ENCODE peak calls at places on chromosomes 16 and 17, in nine cellular contexts. I, G, S, E, Q, B, Z, U and K are unnamed samples.

GRCh38 chr17:78735832-78736525 is 46.1 kb downstream of the CYTH1 start:
- DNase-seq in B (peak), Z (no peak), E (peak), G (no peak), S (no peak), U (peak), I (peak), Q (no peak), K (peak)

GRCh38 chr16:69880640-69881133 is 70.4 kb upstream of the CLEC18A start:
- DNase-seq in S (no peak), I (peak), G (peak), E (no peak), Z (no peak), Q (no peak), B (peak), U (no peak), K (peak)

GRCh38 chr17:17001874-17002520 is 30.1 kb upstream of the TNFRSF13B start:
- DNase-seq in G (peak), Z (peak), Q (peak), U (peak), B (peak), E (peak), I (peak), S (no peak), K (peak)

GRCh38 chr16:48081656-48082055 is 74.1 kb downstream of the ABCC12 start:
- DNase-seq in Z (no peak), Q (no peak), S (peak), I (peak), G (peak), U (no peak), B (peak), E (peak), K (peak)

GRCh38 chr16:27242868-27243590 is 25.5 kb downstream of the NSMCE1 start:
- DNase-seq in G (peak), B (no peak), Z (no peak), S (peak), I (peak), U (no peak), Q (no peak), E (peak), K (peak)

GRCh38 chr16:3968556-3968955 is 88.0 kb upstream of the CREBBP start:
- DNase-seq in Q (no peak), B (no peak), Z (no peak), U (no peak), S (no peak), E (no peak), I (peak), G (no peak), K (peak)

GRCh38 chr16:75733305-75734141 is 7.2 kb upstream of the CPHXL start:
- DNase-seq in Q (peak), I (peak), S (no peak), B (no peak), Z (no peak), U (peak), G (peak), E (no peak), K (peak)

GRCh38 chr17:65297384-65297783 is 160.2 kb downstream of the RGS9 start:
- DNase-seq in Q (no peak), B (peak), G (no peak), U (no peak), Z (no peak), I (peak), E (no peak), S (no peak), K (peak)

GRCh38 chr17:32102697-32103096 is 39.6 kb upstream of the RHOT1 start:
- DNase-seq in S (no peak), I (peak), B (no peak), G (peak), E (no peak), Q (no peak), Z (no peak), U (no peak), K (peak)

GRCh38 chr17:50129946-50130777 is at the start of gene SAMD14:
- DNase-seq in U (peak), I (no peak), B (no peak), S (no peak), Q (peak), G (peak), Z (no peak), E (no peak), K (no peak)

GRCh38 chr16:77767211-77767610 is 21.2 kb upstream of the VAT1L start:
- DNase-seq in E (no peak), G (no peak), I (peak), Z (no peak), B (no peak), U (no peak), S (no peak), Q (no peak), K (no peak)

GRCh38 chr17:46818929-46819859 is 702 bp upstream of the WNT3 start:
- DNase-seq in S (no peak), I (no peak), Q (no peak), U (no peak), G (no peak), B (no peak), Z (no peak), E (no peak), K (no peak)

GRCh38 chr16:86078121-86078600 is 179.2 kb downstream of the IRF8 start:
- DNase-seq in I (no peak), Z (no peak), B (no peak), Q (no peak), U (no peak), E (no peak), S (no peak), G (no peak), K (no peak)

GRCh38 chr16:50272687-50273381 is 6.5 kb downstream of the ADCY7 start:
- DNase-seq in Q (no peak), E (no peak), I (no peak), G (no peak), U (no peak), Z (no peak), S (no peak), B (no peak), K (no peak)

GRCh38 chr17:44187131-44187899 is 543 bp downstream of the TMUB2 start:
- DNase-seq in S (no peak), Z (no peak), I (peak), U (no peak), B (peak), E (no peak), Q (no peak), G (peak), K (peak)

DNA sequence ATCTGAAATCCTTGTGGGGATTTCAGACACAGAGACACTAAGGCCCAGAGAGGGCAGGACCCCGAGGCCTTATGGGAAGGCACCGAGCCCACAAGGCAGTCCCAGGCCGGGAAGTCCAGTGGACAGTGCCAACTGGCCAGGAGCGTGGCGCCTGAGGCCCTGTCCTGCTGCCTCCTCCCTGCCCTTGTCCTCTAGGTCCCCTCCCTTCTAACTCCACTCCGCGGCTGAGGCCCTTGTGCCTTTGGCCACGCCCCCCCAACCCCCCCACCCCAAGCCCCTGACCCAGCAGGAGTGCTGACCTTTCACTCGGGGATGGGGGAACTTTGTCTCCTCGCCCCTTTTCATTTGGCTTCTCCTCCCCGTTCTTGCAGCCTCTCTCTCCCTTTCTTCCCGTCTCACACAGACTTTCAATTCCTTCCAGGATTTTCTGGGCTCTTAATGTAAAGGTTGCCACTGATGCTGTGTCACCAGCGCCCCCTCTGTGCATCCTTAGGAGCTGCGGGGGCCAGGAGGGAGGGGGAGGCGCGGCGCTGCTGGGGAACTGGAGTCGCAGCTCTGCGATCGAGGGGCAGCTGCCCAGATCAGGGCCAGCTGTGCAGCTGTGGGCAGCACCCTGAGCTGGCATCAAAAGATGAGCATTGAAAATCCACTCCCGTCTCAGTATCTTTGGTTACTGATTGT is 29.1 kb downstream of the CRHR1 start:
- DNase-seq in Z (no peak), S (no peak), B (peak), I (no peak), U (no peak), G (no peak), E (no peak), Q (peak), K (no peak)
- TF ChIP-seq CTCF in Z (no peak), S (no peak), B (no peak), I (peak), U (peak), G (peak), E (no peak), Q (peak), K (peak)

GRCh38 chr16:1154887-1155331 is 2.0 kb downstream of the CACNA1H start:
- DNase-seq in E (peak), Q (no peak), I (no peak), U (no peak), G (peak), Z (no peak), S (no peak), B (no peak), K (peak)

GRCh38 chr16:1155353-1156110 is 2.6 kb downstream of the CACNA1H start:
- DNase-seq in G (no peak), Q (no peak), Z (no peak), E (peak), S (no peak), I (no peak), B (no peak), U (no peak), K (no peak)

GRCh38 chr16:1153480-1154160 is 714 bp downstream of the CACNA1H start:
- DNase-seq in Z (no peak), G (no peak), U (peak), Q (no peak), S (no peak), B (no peak), I (no peak), E (no peak), K (no peak)

GRCh38 chr16:1152651-1153259 is at the start of gene CACNA1H:
- DNase-seq in E (no peak), U (peak), I (no peak), B (no peak), S (no peak), Z (no peak), Q (peak), G (no peak), K (no peak)

DNA sequence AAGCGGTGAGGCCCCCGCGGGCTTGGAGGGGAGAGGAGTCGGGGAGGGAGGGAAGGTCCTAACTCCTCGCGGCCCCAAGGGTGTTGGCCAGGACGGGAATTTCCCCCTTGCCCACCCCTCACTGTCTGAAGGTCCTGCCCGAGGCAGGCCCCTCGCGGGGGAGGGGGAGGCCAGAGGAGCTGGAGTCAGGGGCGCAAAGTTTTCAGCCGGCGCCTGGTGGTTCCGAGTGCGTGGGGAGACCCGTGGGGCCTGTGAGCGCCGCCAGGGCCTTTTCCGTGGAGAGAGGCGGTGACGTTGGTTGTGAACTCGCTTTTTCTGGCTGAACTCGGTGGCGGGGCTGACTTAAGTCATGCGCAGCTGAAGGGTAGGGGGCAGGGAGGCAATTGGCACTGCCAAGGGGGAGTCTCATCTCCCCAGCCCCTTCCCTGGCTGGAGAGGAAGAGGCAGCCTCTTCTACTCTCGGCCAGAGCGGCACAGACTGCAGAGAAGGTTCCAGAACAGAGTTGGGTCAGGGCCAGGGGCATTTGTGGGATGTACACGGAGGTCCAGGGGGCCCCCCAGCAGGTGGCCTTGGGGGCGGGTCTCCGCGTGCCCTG is 1.5 kb downstream of the CACNA1H start:
- DNase-seq in E (peak), B (no peak), Q (no peak), Z (no peak), G (no peak), S (no peak), I (no peak), U (peak), K (no peak)
- H3K4me3 ChIP-seq in E (peak), B (no peak), Q (peak), Z (peak), G (no peak), S (peak), I (no peak), U (no peak), K (no peak)

DNA sequence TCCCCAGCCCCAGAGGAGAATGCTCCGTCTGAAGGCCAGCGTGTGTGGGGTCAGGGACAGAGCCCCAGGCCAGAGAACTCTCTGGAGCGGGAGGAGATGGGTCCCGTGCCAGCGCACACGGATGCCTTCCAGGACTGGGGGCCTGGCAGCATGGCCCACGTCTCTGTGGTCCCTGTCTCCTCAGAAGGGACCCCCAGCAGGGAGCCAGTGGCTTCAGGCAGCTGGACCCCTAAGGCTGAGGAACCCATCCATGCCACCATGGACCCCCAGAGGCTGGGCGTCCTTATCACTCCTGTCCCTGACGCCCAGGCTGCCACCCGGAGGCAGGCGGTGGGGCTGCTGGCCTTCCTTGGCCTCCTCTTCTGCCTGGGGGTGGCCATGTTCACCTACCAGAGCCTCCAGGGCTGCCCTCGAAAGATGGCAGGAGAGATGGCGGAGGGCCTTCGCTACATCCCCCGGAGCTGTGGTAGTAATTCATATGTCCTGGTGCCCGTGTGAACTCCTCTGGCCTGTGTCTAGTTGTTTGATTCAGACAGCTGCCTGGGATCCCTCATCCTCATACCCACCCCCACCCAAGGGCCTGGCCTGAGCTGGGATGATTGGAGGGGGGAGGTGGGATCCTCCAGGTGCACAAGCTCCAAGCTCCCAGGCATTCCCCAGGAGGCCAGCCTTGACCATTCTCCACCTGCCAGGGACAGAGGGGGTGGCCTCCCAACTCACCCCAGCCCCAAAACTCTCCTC is 10.4 kb downstream of the CX3CL1 start:
- DNase-seq in S (no peak), Q (no peak), I (no peak), E (no peak), U (no peak), G (no peak), Z (no peak), B (no peak), K (no peak)
- TF ChIP-seq CTCF in S (peak), Q (no peak), I (no peak), E (no peak), U (no peak), G (no peak), Z (no peak), B (no peak), K (peak)

DNA sequence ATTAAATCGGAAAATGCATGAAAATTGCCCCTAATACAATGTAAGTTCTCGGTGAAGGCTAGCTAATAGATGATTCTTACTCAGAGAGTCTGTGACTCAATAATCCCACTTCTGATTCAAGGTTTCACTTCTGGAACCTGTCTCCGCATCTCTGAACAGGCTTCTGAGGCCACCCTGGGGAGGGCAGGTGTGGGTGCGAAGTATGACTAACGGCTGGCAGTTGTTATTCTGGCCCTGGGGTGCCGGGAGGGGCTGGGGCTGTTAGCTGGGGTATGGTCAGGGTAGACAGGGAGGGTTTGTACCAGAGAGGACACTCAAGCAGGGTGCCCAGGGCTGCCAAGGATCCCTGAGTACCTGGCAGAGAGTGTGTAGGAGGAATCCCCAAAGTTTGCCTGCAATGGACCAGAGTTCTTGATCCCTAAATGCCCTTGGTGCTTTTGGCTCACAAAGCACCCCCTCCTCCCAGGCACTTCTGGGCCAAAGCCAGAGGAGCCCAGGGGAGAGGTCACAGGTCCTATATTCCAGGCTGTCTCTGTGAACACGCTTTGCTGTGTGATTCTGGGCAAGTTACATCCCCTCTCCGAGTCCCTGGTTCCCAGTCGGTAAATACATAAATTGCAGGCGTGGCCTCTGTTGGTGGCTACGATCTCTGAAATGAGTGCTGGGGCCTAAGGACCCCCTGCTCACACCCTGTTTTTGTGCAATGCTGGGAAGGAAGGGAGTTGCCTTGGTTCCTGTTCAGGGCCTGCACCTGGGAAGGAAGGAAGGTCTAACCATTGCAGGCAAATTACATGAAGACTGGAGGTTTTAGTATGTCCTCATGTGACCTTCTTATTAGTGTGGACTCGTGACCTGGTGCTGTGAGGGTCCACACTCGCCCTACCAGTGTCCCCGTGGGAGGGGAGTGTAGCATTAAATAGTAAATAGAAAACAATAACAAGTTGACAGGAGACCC is 49.9 kb upstream of the CPNE2 start:
- DNase-seq in Q (no peak), G (peak), E (no peak), Z (no peak), S (no peak), U (no peak), B (peak), I (no peak), K (no peak)
- H3K4me3 ChIP-seq in Q (no peak), G (no peak), E (no peak), Z (no peak), S (no peak), U (no peak), B (no peak), I (no peak), K (no peak)

GRCh38 chr17:59366040-59366757 is 34.7 kb downstream of the YPEL2 start:
- DNase-seq in B (no peak), I (no peak), Q (peak), Z (no peak), U (peak), E (no peak), S (no peak), G (no peak), K (peak)

GRCh38 chr17:59369026-59369724 is 37.7 kb downstream of the YPEL2 start:
- DNase-seq in I (no peak), B (no peak), Z (no peak), U (no peak), G (no peak), Q (no peak), S (no peak), E (no peak), K (peak)

GRCh38 chr17:59366773-59367656 is 35.6 kb downstream of the YPEL2 start:
- DNase-seq in I (peak), U (peak), E (no peak), Q (peak), G (peak), B (peak), S (no peak), Z (no peak), K (peak)

GRCh38 chr17:59368218-59368857 is 36.9 kb downstream of the YPEL2 start:
- DNase-seq in I (no peak), Q (no peak), G (no peak), B (no peak), Z (no peak), E (no peak), U (no peak), S (no peak), K (no peak)

DNA sequence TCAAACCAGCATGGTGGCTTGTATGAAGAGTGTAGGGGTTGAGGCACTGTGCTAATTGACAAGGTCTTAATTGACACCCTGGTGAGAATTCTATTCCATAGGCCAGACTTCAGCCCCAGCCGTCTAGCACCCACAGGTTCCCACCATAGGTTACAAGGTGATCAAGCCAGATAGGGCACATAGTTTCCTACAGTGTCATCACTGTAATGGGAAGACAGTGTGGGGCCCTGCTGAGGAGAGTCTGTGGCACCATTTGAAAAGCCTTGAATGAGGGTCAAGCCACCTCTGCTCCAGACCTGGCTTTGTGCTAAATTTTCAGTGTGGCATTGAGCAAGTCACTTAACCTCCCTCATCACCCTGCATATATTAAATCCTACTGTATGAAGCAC is 36.2 kb downstream of the YPEL2 start:
- DNase-seq in E (no peak), Q (no peak), U (peak), Z (no peak), G (no peak), B (peak), S (no peak), I (no peak), K (peak)
- TF ChIP-seq CTCF in E (no peak), Q (no peak), U (no peak), Z (no peak), G (no peak), B (no peak), S (no peak), I (no peak), K (no peak)

GRCh38 chr16:84732674-84733352 is 33.0 kb downstream of the USP10 start:
- DNase-seq in E (peak), B (peak), Q (no peak), I (no peak), U (no peak), S (no peak), Z (no peak), G (no peak), K (no peak)

GRCh38 chr16:84726670-84727467 is 27.1 kb downstream of the USP10 start:
- DNase-seq in E (no peak), G (no peak), Z (no peak), S (no peak), B (no peak), I (no peak), U (no peak), Q (no peak), K (no peak)

GRCh38 chr16:84729716-84730320 is 30.0 kb downstream of the USP10 start:
- DNase-seq in E (peak), G (peak), Z (no peak), B (no peak), I (no peak), Q (no peak), S (no peak), U (no peak), K (peak)

GRCh38 chr16:84728853-84729424 is 29.1 kb downstream of the USP10 start:
- DNase-seq in B (no peak), Q (no peak), I (no peak), Z (no peak), G (no peak), S (no peak), U (no peak), E (no peak), K (no peak)

GRCh38 chr16:84730406-84731106 is 30.8 kb downstream of the USP10 start:
- DNase-seq in U (peak), E (peak), I (peak), G (peak), S (no peak), B (peak), Z (no peak), Q (no peak), K (peak)
- H3K4me3 ChIP-seq in U (no peak), E (peak), I (peak), G (no peak), S (peak), B (no peak), Z (no peak), Q (no peak), K (no peak)